ENCODE peak calls at places on chromosomes 13 and 19, in six cellular contexts. One of them, this sample, is unnamed.

GRCh38 chr19:29371766-29372415 is 153.9 kb upstream of the VSTM2B start:
- DNase-seq in B cell: no peak
- DNase-seq in psoas muscle: no peak
- DNase-seq in Daoy: no peak
- DNase-seq in CD8-positive, alpha-beta T cell: peak
- DNase-seq in T-helper 9 cell: no peak
- DNase-seq in this sample: no peak

GRCh38 chr13:28794370-28794769 is 25.8 kb upstream of the MTUS2 start:
- DNase-seq in T-helper 9 cell: no peak
- DNase-seq in B cell: no peak
- DNase-seq in CD8-positive, alpha-beta T cell: no peak
- DNase-seq in Daoy: no peak
- DNase-seq in psoas muscle: no peak
- DNase-seq in this sample: no peak

GRCh38 chr13:33554919-33555791 is 262.8 kb upstream of the RFC3 start:
- DNase-seq in T-helper 9 cell: no peak
- DNase-seq in psoas muscle: no peak
- DNase-seq in B cell: no peak
- DNase-seq in Daoy: no peak
- DNase-seq in CD8-positive, alpha-beta T cell: no peak
- DNase-seq in this sample: no peak

GRCh38 chr13:68714292-68714691 is 1393.3 kb upstream of the ATXN8OS start:
- DNase-seq in T-helper 9 cell: no peak
- DNase-seq in B cell: no peak
- DNase-seq in psoas muscle: no peak
- DNase-seq in Daoy: no peak
- DNase-seq in CD8-positive, alpha-beta T cell: no peak
- DNase-seq in this sample: no peak

GRCh38 chr19:44908074-44908835 is 2.7 kb downstream of the APOE start:
- DNase-seq in Daoy: no peak
- DNase-seq in B cell: no peak
- DNase-seq in T-helper 9 cell: no peak
- DNase-seq in CD8-positive, alpha-beta T cell: no peak
- DNase-seq in psoas muscle: no peak
- DNase-seq in this sample: no peak

GRCh38 chr19:42466521-42467436 is 24.0 kb upstream of the CXCL17 start:
- DNase-seq in CD8-positive, alpha-beta T cell: no peak
- DNase-seq in Daoy: no peak
- DNase-seq in B cell: no peak
- DNase-seq in psoas muscle: no peak
- DNase-seq in T-helper 9 cell: no peak
- DNase-seq in this sample: no peak

GRCh38 chr13:49238621-49239020 is 9.1 kb upstream of the CDADC1 start:
- DNase-seq in T-helper 9 cell: no peak
- DNase-seq in B cell: no peak
- DNase-seq in Daoy: no peak
- DNase-seq in CD8-positive, alpha-beta T cell: no peak
- DNase-seq in psoas muscle: no peak
- DNase-seq in this sample: no peak

GRCh38 chr19:16368385-16369305 is 44.0 kb downstream of the KLF2 start:
- DNase-seq in CD8-positive, alpha-beta T cell: peak
- DNase-seq in Daoy: no peak
- DNase-seq in B cell: no peak
- DNase-seq in psoas muscle: peak
- DNase-seq in T-helper 9 cell: peak
- DNase-seq in this sample: peak

GRCh38 chr13:36814465-36814864 is 4.6 kb upstream of the RFXAP start:
- DNase-seq in T-helper 9 cell: no peak
- DNase-seq in CD8-positive, alpha-beta T cell: no peak
- DNase-seq in Daoy: peak
- DNase-seq in psoas muscle: no peak
- DNase-seq in B cell: no peak
- DNase-seq in this sample: no peak

GRCh38 chr13:29999492-30000372 is 149.3 kb upstream of the UBL3 start:
- DNase-seq in Daoy: no peak
- DNase-seq in B cell: no peak
- DNase-seq in T-helper 9 cell: no peak
- DNase-seq in psoas muscle: no peak
- DNase-seq in CD8-positive, alpha-beta T cell: no peak
- DNase-seq in this sample: no peak

GRCh38 chr13:45781553-45782326 is 69.8 kb downstream of the SIAH3 start:
- DNase-seq in T-helper 9 cell: no peak
- DNase-seq in Daoy: peak
- DNase-seq in B cell: no peak
- DNase-seq in psoas muscle: peak
- DNase-seq in CD8-positive, alpha-beta T cell: no peak
- DNase-seq in this sample: no peak

GRCh38 chr19:6987850-6988249 is 33.4 kb downstream of the MBD3L2B start:
- DNase-seq in B cell: no peak
- DNase-seq in psoas muscle: no peak
- DNase-seq in CD8-positive, alpha-beta T cell: no peak
- DNase-seq in Daoy: no peak
- DNase-seq in T-helper 9 cell: no peak
- DNase-seq in this sample: no peak

GRCh38 chr13:51808811-51809210 is 4.8 kb upstream of the DHRS12 start:
- DNase-seq in Daoy: no peak
- DNase-seq in B cell: no peak
- DNase-seq in psoas muscle: no peak
- DNase-seq in CD8-positive, alpha-beta T cell: no peak
- DNase-seq in T-helper 9 cell: no peak
- DNase-seq in this sample: no peak

GRCh38 chr19:16572332-16573211 is at the start of gene SLC35E1:
- DNase-seq in B cell: peak
- DNase-seq in Daoy: peak
- DNase-seq in T-helper 9 cell: peak
- DNase-seq in CD8-positive, alpha-beta T cell: peak
- DNase-seq in psoas muscle: peak
- DNase-seq in this sample: peak

GRCh38 chr13:111547726-111548273 is 227.4 kb downstream of the TEX29 start:
- DNase-seq in B cell: no peak
- DNase-seq in Daoy: no peak
- DNase-seq in CD8-positive, alpha-beta T cell: no peak
- DNase-seq in T-helper 9 cell: no peak
- DNase-seq in psoas muscle: no peak
- DNase-seq in this sample: no peak

GRCh38 chr19:50975766-50976165 is 6.4 kb upstream of the KLK6 start:
- DNase-seq in psoas muscle: no peak
- DNase-seq in Daoy: peak
- DNase-seq in T-helper 9 cell: no peak
- DNase-seq in CD8-positive, alpha-beta T cell: no peak
- DNase-seq in B cell: no peak
- DNase-seq in this sample: no peak

GRCh38 chr19:47274891-47275865 is 493 bp downstream of the INAFM1 start:
- DNase-seq in B cell: no peak
- DNase-seq in psoas muscle: no peak
- DNase-seq in CD8-positive, alpha-beta T cell: peak
- DNase-seq in Daoy: no peak
- DNase-seq in T-helper 9 cell: no peak
- DNase-seq in this sample: no peak

GRCh38 chr13:86870388-86870966 is 800.7 kb upstream of the SLITRK5 start:
- DNase-seq in CD8-positive, alpha-beta T cell: no peak
- DNase-seq in B cell: no peak
- DNase-seq in psoas muscle: no peak
- DNase-seq in Daoy: no peak
- DNase-seq in T-helper 9 cell: no peak
- DNase-seq in this sample: no peak

GRCh38 chr13:78680064-78680463 is 21.1 kb upstream of the OBI1 start:
- DNase-seq in Daoy: no peak
- DNase-seq in psoas muscle: no peak
- DNase-seq in B cell: no peak
- DNase-seq in T-helper 9 cell: no peak
- DNase-seq in CD8-positive, alpha-beta T cell: no peak
- DNase-seq in this sample: no peak

GRCh38 chr19:17240062-17240854 is 5.5 kb downstream of the NR2F6 start:
- DNase-seq in Daoy: no peak
- DNase-seq in psoas muscle: no peak
- DNase-seq in T-helper 9 cell: no peak
- DNase-seq in B cell: no peak
- DNase-seq in CD8-positive, alpha-beta T cell: no peak
- DNase-seq in this sample: no peak

GRCh38 chr13:31485651-31486051 is 253.7 kb upstream of the RXFP2 start:
- DNase-seq in psoas muscle: no peak
- DNase-seq in B cell: no peak
- DNase-seq in CD8-positive, alpha-beta T cell: no peak
- DNase-seq in Daoy: no peak
- DNase-seq in T-helper 9 cell: no peak
- DNase-seq in this sample: no peak

GRCh38 chr13:72728290-72728605 is 525 bp downstream of the BORA start:
- DNase-seq in CD8-positive, alpha-beta T cell: no peak
- DNase-seq in Daoy: no peak
- DNase-seq in B cell: no peak
- DNase-seq in psoas muscle: no peak
- DNase-seq in T-helper 9 cell: no peak
- DNase-seq in this sample: no peak

GRCh38 chr13:112688560-112689497 is 1.0 kb upstream of the ATP11A start:
- DNase-seq in T-helper 9 cell: peak
- DNase-seq in B cell: no peak
- DNase-seq in psoas muscle: no peak
- DNase-seq in Daoy: no peak
- DNase-seq in CD8-positive, alpha-beta T cell: peak
- DNase-seq in this sample: no peak

GRCh38 chr19:2207991-2208860 is 27.9 kb downstream of the PLEKHJ1 start:
- DNase-seq in Daoy: peak
- DNase-seq in T-helper 9 cell: no peak
- DNase-seq in psoas muscle: peak
- DNase-seq in CD8-positive, alpha-beta T cell: no peak
- DNase-seq in B cell: peak
- DNase-seq in this sample: no peak

GRCh38 chr19:8457802-8458201 is 13.0 kb downstream of the HNRNPM start:
- DNase-seq in Daoy: no peak
- DNase-seq in CD8-positive, alpha-beta T cell: no peak
- DNase-seq in psoas muscle: no peak
- DNase-seq in B cell: no peak
- DNase-seq in T-helper 9 cell: no peak
- DNase-seq in this sample: no peak

This sample was measured in T-helper 22 cell.